ENCODE peak calls at places on chromosome 10, in five cellular contexts. G is NB4; W is sciatic nerve; R is stimulated activated CD4-positive, alpha-beta T cell treated with anti-CD3 and anti-CD28 coated beads, TNF-alpha, amount 100 ng/mL, for 48 hours; I is left cardiac atrium. M is an unnamed sample.

GRCh38 chr10:15690031-15690430 is 29.7 kb downstream of the ITGA8 start:
- DNase-seq in G (no peak), W (no peak), R (no peak), I (no peak), M (no peak)

GRCh38 chr10:74333174-74333573 is 182.2 kb downstream of the ADK start:
- DNase-seq in G (no peak), W (no peak), R (no peak), I (no peak), M (no peak)

GRCh38 chr10:24415455-24416169 is 206.7 kb downstream of the KIAA1217 start:
- DNase-seq in G (no peak), W (peak), R (no peak), I (peak), M (no peak)

GRCh38 chr10:60281792-60282353 is 107.8 kb downstream of the ANK3 start:
- DNase-seq in G (no peak), W (no peak), R (no peak), I (no peak), M (no peak)

GRCh38 chr10:17544465-17544864 is 72.7 kb downstream of the HACD1 start:
- DNase-seq in G (no peak), W (no peak), R (no peak), I (no peak), M (no peak)

GRCh38 chr10:23291551-23292334 is 52.9 kb downstream of the C10orf67 start:
- DNase-seq in G (no peak), W (no peak), R (no peak), I (no peak), M (no peak)

GRCh38 chr10:1712314-1712713 is 25.0 kb downstream of the ADARB2 start:
- DNase-seq in G (no peak), W (no peak), R (no peak), I (no peak), M (no peak)

GRCh38 chr10:128880221-128880620 is 586.8 kb upstream of the MGMT start:
- DNase-seq in G (no peak), W (no peak), R (no peak), I (no peak), M (no peak)

GRCh38 chr10:67839957-67840356 is 2.0 kb upstream of the DNAJC12 start:
- DNase-seq in G (no peak), W (no peak), R (no peak), I (no peak), M (no peak)

GRCh38 chr10:48791267-48791928 is 106.7 kb downstream of the WDFY4 start:
- DNase-seq in G (no peak), W (no peak), R (no peak), I (no peak), M (no peak)

GRCh38 chr10:59091239-59091638 is 85.2 kb upstream of the PHYHIPL start:
- DNase-seq in G (no peak), W (no peak), R (no peak), I (no peak), M (no peak)

GRCh38 chr10:58180633-58181032 is 87.1 kb downstream of the IPMK start:
- DNase-seq in G (no peak), W (no peak), R (no peak), I (no peak), M (no peak)

GRCh38 chr10:104735036-104735435 is 93.9 kb downstream of the SORCS3 start:
- DNase-seq in G (no peak), W (no peak), R (no peak), I (no peak), M (no peak)

GRCh38 chr10:71005337-71006305 is 117.3 kb upstream of the PCBD1 start:
- DNase-seq in G (no peak), W (no peak), R (no peak), I (peak), M (no peak)

GRCh38 chr10:35377050-35377723 is 40.9 kb downstream of the CCNY start:
- DNase-seq in G (no peak), W (no peak), R (no peak), I (no peak), M (no peak)

GRCh38 chr10:119360181-119360921 is 153.0 kb downstream of the GRK5 start:
- DNase-seq in G (peak), W (no peak), R (no peak), I (no peak), M (peak)

GRCh38 chr10:119098576-119098975 is 5.3 kb upstream of the DENND10 start:
- DNase-seq in G (no peak), W (peak), R (no peak), I (no peak), M (no peak)

GRCh38 chr10:69883680-69884375 is 82.1 kb downstream of the COL13A1 start:
- DNase-seq in G (no peak), W (no peak), R (no peak), I (no peak), M (no peak)

GRCh38 chr10:73097305-73097670 is 622 bp upstream of the P4HA1 start:
- DNase-seq in G (no peak), W (no peak), R (no peak), I (no peak), M (no peak)

GRCh38 chr10:5553400-5554170 is 28.8 kb downstream of the CALML3 start:
- DNase-seq in G (no peak), W (peak), R (no peak), I (peak), M (no peak)

GRCh38 chr10:13000431-13000830 is 1.1 kb downstream of the CCDC3 start:
- DNase-seq in G (no peak), W (no peak), R (no peak), I (no peak), M (no peak)

GRCh38 chr10:62244785-62245595 is 23.7 kb downstream of the RTKN2 start:
- DNase-seq in G (peak), W (no peak), R (peak), I (no peak), M (peak)

GRCh38 chr10:10911471-10911921 is 106.2 kb upstream of the CELF2 start:
- DNase-seq in G (no peak), W (peak), R (no peak), I (peak), M (no peak)

GRCh38 chr10:14812271-14812670 is 25.6 kb downstream of the CDNF start:
- DNase-seq in G (peak), W (no peak), R (no peak), I (no peak), M (no peak)

GRCh38 chr10:4034907-4035581 is 250.0 kb upstream of the KLF6 start:
- DNase-seq in G (no peak), W (no peak), R (no peak), I (no peak), M (no peak)

GRCh38 chr10:113562693-113563092 is 9.8 kb downstream of the HABP2 start:
- DNase-seq in G (no peak), W (no peak), R (no peak), I (no peak), M (no peak)

GRCh38 chr10:58439632-58440364 is 54.6 kb downstream of the TFAM start:
- DNase-seq in G (peak), W (no peak), R (no peak), I (no peak), M (no peak)

GRCh38 chr10:1420663-1421362 is 316.5 kb downstream of the ADARB2 start:
- DNase-seq in G (peak), W (peak), R (peak), I (no peak), M (peak)

GRCh38 chr10:75613685-75614587 is 182.5 kb downstream of the LRMDA start:
- DNase-seq in G (no peak), W (no peak), R (no peak), I (no peak), M (peak)

GRCh38 chr10:125411724-125412123 is 251.4 kb upstream of the CTBP2 start:
- DNase-seq in G (peak), W (no peak), R (no peak), I (no peak), M (no peak)

GRCh38 chr10:36094091-36094490 is 452.0 kb upstream of the FZD8 start:
- DNase-seq in G (no peak), W (no peak), R (no peak), I (no peak), M (no peak)

GRCh38 chr10:76763360-76763759 is 874.2 kb downstream of the KCNMA1 start:
- DNase-seq in G (no peak), W (no peak), R (no peak), I (no peak), M (no peak)

GRCh38 chr10:30587522-30588031 is 42.0 kb downstream of the LYZL2 start:
- DNase-seq in G (peak), W (no peak), R (no peak), I (peak), M (peak)

GRCh38 chr10:34627331-34627730 is 187.8 kb downstream of the PARD3 start:
- DNase-seq in G (peak), W (no peak), R (no peak), I (no peak), M (peak)

GRCh38 chr10:90813592-90814365 is 44.1 kb downstream of the HTR7 start:
- DNase-seq in G (no peak), W (no peak), R (no peak), I (no peak), M (no peak)

GRCh38 chr10:89278034-89278535 is 23.8 kb upstream of the IFIT2 start:
- DNase-seq in G (no peak), W (no peak), R (no peak), I (no peak), M (no peak)

GRCh38 chr10:44968101-44968886 is 8.7 kb downstream of the RASSF4 start:
- DNase-seq in G (peak), W (peak), R (no peak), I (peak), M (peak)